ENCODE peak calls at places on chromosomes 11 and 22, in seven cellular contexts. F is HFFc6; V is sciatic nerve; N is T-cell; Y is stimulated activated CD4-positive, alpha-beta T cell treated with anti-CD3 and anti-CD28 coated beads, Interleukin-2, amount 100 ng/mL, for 24 hours; Z is effector CD4-positive, alpha-beta T cell; G is mesendoderm. D is an unnamed sample.

GRCh38 chr11:87022254-87022653 is 15.5 kb upstream of the TMEM135 start:
- DNase-seq in F (no peak), V (no peak), N (no peak), Y (no peak), Z (no peak), G (no peak), D (no peak)

GRCh38 chr11:101363706-101364275 is 220.0 kb downstream of the TRPC6 start:
- DNase-seq in F (no peak), V (no peak), N (no peak), Y (no peak), Z (no peak), G (no peak), D (no peak)

GRCh38 chr22:21450858-21451331 is 16.3 kb upstream of the TMEM191C start:
- DNase-seq in F (no peak), V (peak; percentile 15), N (no peak), Y (no peak), Z (no peak), G (no peak), D (peak; percentile 58)

GRCh38 chr11:130136107-130136506 is 23.5 kb upstream of the ST14 start:
- DNase-seq in F (no peak), V (no peak), N (no peak), Y (no peak), Z (no peak), G (no peak), D (no peak)

GRCh38 chr22:37999640-38000272 is 15.4 kb upstream of the SOX10 start:
- DNase-seq in F (peak; percentile 5), V (no peak), N (no peak), Y (no peak), Z (no peak), G (peak; percentile 33), D (no peak)

GRCh38 chr11:125694951-125695350 is 14.3 kb upstream of the ACRV1 start:
- DNase-seq in F (no peak), V (no peak), N (no peak), Y (no peak), Z (no peak), G (no peak), D (no peak)

GRCh38 chr11:95571861-95572260 is 217.7 kb downstream of the FAM76B start:
- DNase-seq in F (no peak), V (no peak), N (no peak), Y (no peak), Z (no peak), G (no peak), D (no peak)

GRCh38 chr11:59801981-59802638 is 8.5 kb downstream of the MRPL16 start:
- DNase-seq in F (no peak), V (no peak), N (no peak), Y (no peak), Z (no peak), G (peak; percentile 91), D (no peak)

GRCh38 chr11:58730507-58731089 is 1.1 kb downstream of the GLYAT start:
- DNase-seq in F (peak; percentile 25), V (no peak), N (no peak), Y (no peak), Z (no peak), G (no peak), D (no peak)

GRCh38 chr11:61090521-61090920 is 11.8 kb upstream of the CD5 start:
- DNase-seq in F (no peak), V (no peak), N (no peak), Y (no peak), Z (no peak), G (no peak), D (no peak)

GRCh38 chr11:6388747-6389146 is 1.5 kb upstream of the SMPD1 start:
- DNase-seq in F (no peak), V (no peak), N (no peak), Y (no peak), Z (no peak), G (no peak), D (no peak)

D was measured in left kidney.